ENCODE peak calls at places on chromosomes 13 and 19, in nine cellular contexts. M is upper lobe of left lung; S is CD8-positive, alpha-beta T cell; X is fibroblast of lung; B is adrenal gland; K is RWPE1; E is CD14-positive monocyte; R is AG10803; Y is uterus. L is an unnamed sample.

GRCh38 chr19:15075801-15076200 is 6.2 kb upstream of the OR1I1 start:
- DNase-seq in X (no peak), B (no peak), M (no peak), E (no peak), R (no peak), Y (no peak), S (no peak), K (no peak), L (no peak)

GRCh38 chr19:18437481-18438330 is at the start of gene ISYNA1:
- DNase-seq in X (no peak), S (peak; percentile 54), Y (peak; percentile 73), B (peak; percentile 86), E (no peak), K (no peak), M (peak; percentile 92), R (no peak), L (no peak)

GRCh38 chr19:36009220-36009619 is 607 bp upstream of the SYNE4 start:
- DNase-seq in X (peak; percentile 48), M (peak; percentile 94), Y (peak; percentile 69), R (peak; percentile 51), B (peak; percentile 85), K (peak; percentile 57), S (peak; percentile 41), E (no peak), L (peak; percentile 30)

GRCh38 chr13:113918981-113919646 is 54.8 kb downstream of the C13orf46 start:
- DNase-seq in Y (no peak), K (no peak), B (peak; percentile 28), S (no peak), X (no peak), M (peak; percentile 73), E (no peak), R (peak; percentile 42), L (no peak)

GRCh38 chr13:48066310-48066989 is 28.5 kb downstream of the MED4 start:
- DNase-seq in M (no peak), E (no peak), X (peak; percentile 49), B (no peak), R (peak; percentile 30), S (no peak), K (peak; percentile 67), Y (no peak), L (no peak)

GRCh38 chr19:51799311-51799997 is 4.5 kb downstream of the FPR3 start:
- DNase-seq in R (peak; percentile 99), X (peak; percentile 97), Y (peak; percentile 78), S (no peak), K (peak; percentile 85), B (peak; percentile 97), E (peak; percentile 91), M (peak; percentile 31), L (no peak)

GRCh38 chr19:42333018-42333417 is 7.6 kb downstream of the MEGF8 start:
- DNase-seq in K (no peak), E (no peak), Y (no peak), R (no peak), X (no peak), B (no peak), M (no peak), S (no peak), L (no peak)

GRCh38 chr19:40803170-40803856 is 4.3 kb downstream of the EGLN2 start:
- DNase-seq in K (no peak), X (no peak), E (no peak), B (no peak), S (no peak), M (no peak), R (no peak), Y (no peak), L (no peak)

GRCh38 chr13:53005631-53006030 is 23.0 kb upstream of the OLFM4 start:
- DNase-seq in R (no peak), E (no peak), M (no peak), K (no peak), S (no peak), B (no peak), Y (no peak), X (no peak), L (no peak)

GRCh38 chr19:43224855-43225253 is 19.4 kb upstream of the PSG4 start:
- DNase-seq in B (no peak), Y (no peak), R (no peak), M (no peak), S (no peak), E (no peak), K (no peak), X (no peak), L (no peak)

GRCh38 chr13:52195052-52195837 is 35.8 kb upstream of the NEK3 start:
- DNase-seq in M (peak; percentile 91), E (peak; percentile 67), Y (peak; percentile 77), R (peak; percentile 77), S (peak; percentile 58), X (peak; percentile 84), K (peak; percentile 67), B (peak; percentile 91), L (no peak)

GRCh38 chr13:42396501-42396900 is 124.5 kb downstream of the AKAP11 start:
- DNase-seq in M (peak; percentile 0), B (no peak), Y (no peak), E (no peak), K (no peak), X (no peak), R (no peak), S (peak; percentile 47), L (no peak)

GRCh38 chr13:26590951-26591350 is 33.5 kb downstream of the WASF3 start:
- DNase-seq in S (no peak), E (no peak), Y (no peak), R (no peak), K (no peak), M (no peak), B (no peak), X (no peak), L (no peak)

DNA sequence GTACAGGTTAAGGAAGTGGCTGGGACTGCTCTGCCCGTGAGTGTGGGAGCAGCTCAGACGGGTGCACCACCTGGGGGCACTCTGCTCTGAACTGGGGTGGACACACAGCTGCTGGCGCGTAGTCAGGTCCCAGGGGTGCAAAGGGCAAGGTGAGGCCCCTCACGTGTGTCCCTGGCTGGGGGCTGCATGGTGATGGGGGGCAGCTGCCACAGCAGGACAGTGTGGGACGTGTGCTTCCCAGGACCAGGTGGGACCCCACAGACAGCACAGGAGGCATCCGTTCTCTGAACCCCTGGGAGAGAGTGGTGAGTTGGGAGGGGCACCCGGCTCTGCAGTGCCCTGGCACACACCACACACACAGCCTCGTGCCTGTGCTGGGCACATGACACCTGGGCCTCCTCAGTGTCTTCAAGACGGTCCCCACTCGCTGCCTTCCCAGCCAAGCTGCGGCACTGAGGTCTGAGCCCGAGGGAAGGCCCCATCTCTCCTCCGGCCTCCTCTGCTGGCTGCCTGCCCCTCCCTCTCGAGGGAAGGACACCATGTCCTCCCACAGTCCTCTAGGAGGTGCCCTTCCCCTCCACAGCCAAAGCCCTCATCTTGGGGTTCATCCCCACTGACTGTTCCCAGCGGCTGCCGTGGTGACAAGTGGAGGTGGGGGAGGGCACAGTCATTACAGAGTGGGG is 24.7 kb downstream of the CILP2 start:
- DNase-seq in S (peak; percentile 39), X (no peak), M (no peak), R (no peak), B (no peak), E (no peak), Y (no peak), K (no peak), L (no peak)
- TF ChIP-seq CTCF in S (peak; percentile 22), X (no peak), M (no peak), R (no peak), B (no peak), E (no peak), Y (no peak), K (no peak), L (no peak)

GRCh38 chr13:108610517-108610916 is 18.9 kb upstream of the MYO16 start:
- DNase-seq in X (no peak), E (no peak), K (no peak), Y (no peak), M (no peak), R (no peak), B (no peak), S (no peak), L (no peak)

GRCh38 chr13:108606424-108606823 is 23.0 kb upstream of the MYO16 start:
- DNase-seq in X (no peak), E (no peak), M (no peak), K (no peak), S (no peak), R (no peak), Y (no peak), B (no peak), L (no peak)

GRCh38 chr13:108615241-108615640 is 14.2 kb upstream of the MYO16 start:
- DNase-seq in X (no peak), S (no peak), M (no peak), Y (no peak), B (no peak), K (no peak), R (no peak), E (no peak), L (no peak)

DNA sequence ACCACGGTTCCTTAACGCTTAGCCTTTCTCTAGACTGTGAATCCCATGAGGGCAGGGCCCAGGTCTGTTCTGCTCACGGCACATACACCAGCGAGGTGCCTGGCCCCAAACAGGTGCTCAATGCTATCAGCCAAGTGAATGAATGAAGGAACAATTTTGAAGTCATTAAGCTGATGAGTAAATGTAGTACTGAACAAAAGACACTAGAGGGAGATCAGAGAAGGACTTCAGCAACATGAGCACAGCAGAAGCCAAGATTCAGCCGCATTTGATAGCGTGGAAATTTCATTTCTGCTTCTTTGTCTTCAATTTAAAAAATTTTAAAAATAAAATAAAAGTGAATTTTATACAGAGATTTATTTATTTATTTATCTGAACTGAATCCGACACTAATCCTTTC is 20.1 kb upstream of the MYO16 start:
- DNase-seq in X (peak; percentile 42), S (no peak), K (peak; percentile 6), B (no peak), R (peak; percentile 0), E (no peak), Y (no peak), M (no peak), L (no peak)
- TF ChIP-seq CTCF in X (peak; percentile 47), S (no peak), K (peak; percentile 30), B (no peak), R (peak; percentile 14), E (peak; percentile 11), Y (peak; percentile 33), M (no peak), L (peak; percentile 45)

DNA sequence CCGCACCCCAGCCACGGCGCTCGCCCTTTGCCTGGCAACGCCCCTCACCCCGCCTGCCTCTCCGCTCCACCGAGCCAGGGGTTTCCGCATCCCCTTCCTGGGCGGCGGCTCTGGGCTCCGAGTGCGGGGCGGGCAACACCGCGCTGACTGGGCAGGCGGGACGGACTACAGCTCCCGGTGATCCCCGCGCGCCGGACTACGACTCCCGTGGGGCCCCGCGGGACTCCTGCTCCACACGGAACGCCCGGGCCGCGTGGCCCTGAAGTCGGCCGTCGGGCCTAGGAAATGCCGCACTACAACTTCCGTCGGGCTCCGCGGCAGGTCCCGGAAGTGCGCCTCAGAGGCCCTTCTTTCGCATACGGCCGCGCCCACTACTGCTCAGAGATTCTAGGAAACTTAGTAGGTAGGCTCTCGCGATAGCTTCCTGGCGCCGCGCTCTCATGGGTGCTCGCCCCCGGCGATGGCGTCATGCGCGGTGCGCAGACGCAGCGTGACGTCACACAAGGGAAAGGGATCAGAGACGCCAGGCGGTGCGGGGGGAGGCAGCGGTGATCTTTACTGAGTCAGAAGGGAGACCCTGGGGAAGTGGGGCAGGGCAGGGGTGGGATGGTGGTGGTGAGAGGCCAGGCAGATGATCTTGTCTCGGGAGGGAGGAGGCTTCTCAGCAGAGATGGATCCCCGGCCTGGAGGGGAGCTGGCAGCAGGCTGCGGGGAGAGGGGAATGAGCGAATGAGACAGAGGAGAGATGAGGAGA is at the start of gene JOSD2:
- DNase-seq in B (peak; percentile 100), X (peak; percentile 100), E (peak; percentile 98), K (peak; percentile 96), S (peak; percentile 96), Y (peak; percentile 97), R (peak; percentile 99), M (peak; percentile 99), L (peak; percentile 90)
- TF ChIP-seq CTCF in B (no peak), X (no peak), E (no peak), K (no peak), S (no peak), Y (no peak), R (no peak), M (peak; percentile 37), L (no peak)

GRCh38 chr13:91739751-91740150 is 341.3 kb downstream of the GPC5 start:
- DNase-seq in K (no peak), Y (no peak), M (no peak), X (no peak), S (no peak), B (no peak), R (no peak), E (no peak), L (no peak)
- TF ChIP-seq CTCF in K (no peak), Y (no peak), M (no peak), X (no peak), S (no peak), B (no peak), R (no peak), E (no peak), L (no peak)